ENCODE peak calls at places on chromosomes 16 and 17, in four cellular contexts. One of them, this sample, is unnamed.

GRCh38 chr16:79307214-79307613 is 293.3 kb downstream of the MAF start:
- DNase-seq in astrocyte of the spinal cord: no peak
- DNase-seq in AG04450: no peak
- DNase-seq in DND-41: no peak
- DNase-seq in this sample: no peak

GRCh38 chr17:7932483-7932891 is 481 bp downstream of the CNTROB start:
- DNase-seq in astrocyte of the spinal cord: peak; percentile 35
- DNase-seq in AG04450: no peak
- DNase-seq in DND-41: no peak
- DNase-seq in this sample: peak; percentile 55

GRCh38 chr17:75808905-75809621 is 24.5 kb downstream of the UNK start:
- DNase-seq in DND-41: no peak
- DNase-seq in astrocyte of the spinal cord: peak; percentile 81
- DNase-seq in AG04450: no peak
- DNase-seq in this sample: peak; percentile 55

GRCh38 chr17:21298983-21299519 is 14.5 kb downstream of the MAP2K3 start:
- DNase-seq in DND-41: no peak
- DNase-seq in astrocyte of the spinal cord: no peak
- DNase-seq in AG04450: no peak
- DNase-seq in this sample: no peak

GRCh38 chr17:52604105-52604504 is 445.6 kb upstream of the CA10 start:
- DNase-seq in AG04450: no peak
- DNase-seq in astrocyte of the spinal cord: no peak
- DNase-seq in DND-41: no peak
- DNase-seq in this sample: no peak

GRCh38 chr17:54527941-54528340 is 372.7 kb upstream of the TOM1L1 start:
- DNase-seq in DND-41: no peak
- DNase-seq in AG04450: no peak
- DNase-seq in astrocyte of the spinal cord: no peak
- DNase-seq in this sample: no peak

GRCh38 chr16:84526794-84527485 is 22.5 kb upstream of the MEAK7 start:
- DNase-seq in DND-41: no peak
- DNase-seq in astrocyte of the spinal cord: peak; percentile 62
- DNase-seq in AG04450: no peak
- DNase-seq in this sample: no peak

GRCh38 chr17:11908711-11909146 is 88.5 kb downstream of the ZNF18 start:
- DNase-seq in DND-41: no peak
- DNase-seq in AG04450: no peak
- DNase-seq in astrocyte of the spinal cord: no peak
- DNase-seq in this sample: no peak

GRCh38 chr16:47375423-47375822 is 85.4 kb downstream of the ITFG1 start:
- DNase-seq in DND-41: no peak
- DNase-seq in AG04450: no peak
- DNase-seq in astrocyte of the spinal cord: peak; percentile 36
- DNase-seq in this sample: no peak

GRCh38 chr16:12211870-12212690 is 235.5 kb downstream of the SNX29 start:
- DNase-seq in DND-41: no peak
- DNase-seq in astrocyte of the spinal cord: no peak
- DNase-seq in AG04450: no peak
- DNase-seq in this sample: no peak

GRCh38 chr17:35214631-35215273 is 20.6 kb upstream of the SLC35G3 start:
- DNase-seq in astrocyte of the spinal cord: no peak
- DNase-seq in AG04450: no peak
- DNase-seq in DND-41: peak; percentile 69
- DNase-seq in this sample: no peak

GRCh38 chr16:22207715-22208360 is 1.8 kb downstream of the EEF2K start:
- DNase-seq in astrocyte of the spinal cord: no peak
- DNase-seq in AG04450: no peak
- DNase-seq in DND-41: no peak
- DNase-seq in this sample: no peak

GRCh38 chr17:28293994-28294393 is 25.0 kb upstream of the TMEM97 start:
- DNase-seq in DND-41: no peak
- DNase-seq in astrocyte of the spinal cord: no peak
- DNase-seq in AG04450: no peak
- DNase-seq in this sample: no peak

GRCh38 chr17:1792495-1793446 is 30.9 kb downstream of the SERPINF1 start:
- DNase-seq in astrocyte of the spinal cord: no peak
- DNase-seq in AG04450: no peak
- DNase-seq in DND-41: no peak
- DNase-seq in this sample: no peak

GRCh38 chr16:46688101-46688656 is 799 bp downstream of the VPS35 start:
- DNase-seq in DND-41: no peak
- DNase-seq in AG04450: no peak
- DNase-seq in astrocyte of the spinal cord: peak; percentile 29
- DNase-seq in this sample: no peak

GRCh38 chr16:21326459-21326858 is 48.4 kb upstream of the CRYM start:
- DNase-seq in AG04450: no peak
- DNase-seq in astrocyte of the spinal cord: no peak
- DNase-seq in DND-41: no peak
- DNase-seq in this sample: no peak

GRCh38 chr17:32958418-32958817 is 30.5 kb downstream of the TMEM98 start:
- DNase-seq in astrocyte of the spinal cord: no peak
- DNase-seq in AG04450: no peak
- DNase-seq in DND-41: no peak
- DNase-seq in this sample: no peak

GRCh38 chr16:10566613-10567012 is 13.8 kb downstream of the EMP2 start:
- DNase-seq in AG04450: no peak
- DNase-seq in astrocyte of the spinal cord: no peak
- DNase-seq in DND-41: no peak
- DNase-seq in this sample: peak; percentile 22

GRCh38 chr16:11225677-11226549 is 30.1 kb downstream of the SOCS1 start:
- DNase-seq in AG04450: no peak
- DNase-seq in DND-41: peak; percentile 63
- DNase-seq in astrocyte of the spinal cord: no peak
- DNase-seq in this sample: peak; percentile 41

GRCh38 chr17:35855965-35856364 is 12.7 kb downstream of the HEATR9 start:
- DNase-seq in AG04450: no peak
- DNase-seq in astrocyte of the spinal cord: no peak
- DNase-seq in DND-41: no peak
- DNase-seq in this sample: no peak

GRCh38 chr16:84593825-84594724 is 23.8 kb downstream of the COTL1 start:
- DNase-seq in DND-41: no peak
- DNase-seq in astrocyte of the spinal cord: peak; percentile 15
- DNase-seq in AG04450: no peak
- DNase-seq in this sample: peak; percentile 98

GRCh38 chr16:85640254-85640558 is 27.1 kb downstream of the GSE1 start:
- DNase-seq in astrocyte of the spinal cord: no peak
- DNase-seq in DND-41: no peak
- DNase-seq in AG04450: no peak
- DNase-seq in this sample: no peak

GRCh38 chr17:47803201-47803600 is 18.4 kb downstream of the OSBPL7 start:
- DNase-seq in astrocyte of the spinal cord: no peak
- DNase-seq in AG04450: no peak
- DNase-seq in DND-41: no peak
- DNase-seq in this sample: no peak

GRCh38 chr16:9528680-9529079 is 437.2 kb downstream of the HAPSTR1 start:
- DNase-seq in DND-41: no peak
- DNase-seq in AG04450: no peak
- DNase-seq in astrocyte of the spinal cord: no peak
- DNase-seq in this sample: no peak

GRCh38 chr16:30934827-30935557 is 11.6 kb downstream of the FBXL19 start:
- DNase-seq in DND-41: peak; percentile 52
- DNase-seq in astrocyte of the spinal cord: peak; percentile 43
- DNase-seq in AG04450: no peak
- DNase-seq in this sample: peak; percentile 43
- H3K4me3 ChIP-seq in DND-41: no peak overlapping the region
- H3K4me3 ChIP-seq in astrocyte of the spinal cord: no peak overlapping the region
- H3K4me3 ChIP-seq in AG04450: no peak overlapping the region
- H3K4me3 ChIP-seq in this sample: no peak overlapping the region

GRCh38 chr17:59846391-59847165 is 46.2 kb downstream of the TUBD1 start:
- DNase-seq in astrocyte of the spinal cord: peak; percentile 95
- DNase-seq in DND-41: no peak
- DNase-seq in AG04450: peak; percentile 84
- DNase-seq in this sample: peak; percentile 88
- H3K4me3 ChIP-seq in astrocyte of the spinal cord: no peak overlapping the region
- H3K4me3 ChIP-seq in DND-41: no peak overlapping the region
- H3K4me3 ChIP-seq in AG04450: no peak overlapping the region
- H3K4me3 ChIP-seq in this sample: peak overlapping the region; percentile 4

GRCh38 chr17:57945999-57946797 is 9.0 kb downstream of the CUEDC1 start:
- DNase-seq in AG04450: no peak
- DNase-seq in astrocyte of the spinal cord: peak; percentile 61
- DNase-seq in DND-41: no peak
- DNase-seq in this sample: peak; percentile 53
- H3K4me3 ChIP-seq in AG04450: peak overlapping the region; percentile 53
- H3K4me3 ChIP-seq in astrocyte of the spinal cord: peak overlapping the region; percentile 7
- H3K4me3 ChIP-seq in DND-41: no peak overlapping the region
- H3K4me3 ChIP-seq in this sample: peak overlapping the region; percentile 10

GRCh38 chr16:49755716-49756115 is 100.2 kb downstream of the ZNF423 start:
- DNase-seq in DND-41: no peak
- DNase-seq in AG04450: no peak
- DNase-seq in astrocyte of the spinal cord: no peak
- DNase-seq in this sample: no peak
- H3K4me3 ChIP-seq in DND-41: no peak overlapping the region
- H3K4me3 ChIP-seq in AG04450: no peak overlapping the region
- H3K4me3 ChIP-seq in astrocyte of the spinal cord: no peak overlapping the region
- H3K4me3 ChIP-seq in this sample: no peak overlapping the region

GRCh38 chr17:62627219-62627903 is at the start of gene MRC2:
- DNase-seq in AG04450: peak; percentile 30
- DNase-seq in astrocyte of the spinal cord: peak; percentile 89
- DNase-seq in DND-41: peak; percentile 82
- DNase-seq in this sample: no peak

GRCh38 chr17:62630365-62631085 is 3.1 kb downstream of the MRC2 start:
- DNase-seq in AG04450: no peak
- DNase-seq in DND-41: no peak
- DNase-seq in astrocyte of the spinal cord: no peak
- DNase-seq in this sample: no peak

GRCh38 chr17:62629556-62630364 is 2.3 kb downstream of the MRC2 start:
- DNase-seq in astrocyte of the spinal cord: no peak
- DNase-seq in DND-41: no peak
- DNase-seq in AG04450: no peak
- DNase-seq in this sample: no peak

GRCh38 chr17:62627904-62628603 is 584 bp downstream of the MRC2 start:
- DNase-seq in astrocyte of the spinal cord: peak; percentile 82
- DNase-seq in DND-41: peak; percentile 73
- DNase-seq in AG04450: peak; percentile 39
- DNase-seq in this sample: peak; percentile 17

GRCh38 chr17:62628845-62629555 is 1.5 kb downstream of the MRC2 start:
- DNase-seq in astrocyte of the spinal cord: peak; percentile 85
- DNase-seq in DND-41: no peak
- DNase-seq in AG04450: no peak
- DNase-seq in this sample: no peak
- H3K4me3 ChIP-seq in astrocyte of the spinal cord: peak overlapping the region; percentile 78
- H3K4me3 ChIP-seq in DND-41: no peak overlapping the region
- H3K4me3 ChIP-seq in AG04450: peak overlapping the region; percentile 84
- H3K4me3 ChIP-seq in this sample: no peak overlapping the region

This sample was measured in GM12865.